ENCODE peak calls at places on chromosomes 4 and X, in seven cellular contexts. E is DND-41, O is GM20000, I is Calu3, M is psoas muscle, F is AG04450, S is testis. N is an unnamed sample.

GRCh38 chr4:172356002-172356401 is 542.8 kb downstream of the GALNTL6 start:
- DNase-seq in M (no peak), F (no peak), I (no peak), O (no peak), E (no peak), S (no peak), N (no peak)

GRCh38 chr4:156971623-156972369 is at the start of gene PDGFC:
- DNase-seq in E (no peak), I (peak), F (no peak), S (peak), O (peak), M (peak), N (no peak)

GRCh38 chrX:28651186-28651585 is 63.9 kb downstream of the IL1RAPL1 start:
- DNase-seq in M (no peak), F (no peak), I (no peak), O (no peak), E (no peak), S (no peak), N (no peak)

GRCh38 chrX:1584237-1585011 is 7.0 kb upstream of the AKAP17A start:
- DNase-seq in I (no peak), E (no peak), F (no peak), O (no peak), M (no peak), S (no peak), N (no peak)

GRCh38 chrX:29477878-29478277 is 737.5 kb upstream of the MAGEB2 start:
- DNase-seq in S (no peak), M (no peak), O (no peak), I (no peak), E (no peak), F (no peak), N (no peak)

GRCh38 chr4:7353046-7353790 is 81.5 kb downstream of the PSAPL1 start:
- DNase-seq in S (no peak), I (no peak), O (no peak), M (no peak), E (no peak), F (no peak), N (no peak)

GRCh38 chr4:167642250-167642649 is 408.0 kb upstream of the SPOCK3 start:
- DNase-seq in F (no peak), M (no peak), E (no peak), O (no peak), I (no peak), S (no peak), N (no peak)

GRCh38 chr4:150385606-150386005 is 196.3 kb upstream of the MAB21L2 start:
- DNase-seq in E (no peak), I (no peak), F (peak), S (no peak), O (no peak), M (no peak), N (peak)

GRCh38 chr4:7398788-7399432 is 35.8 kb downstream of the PSAPL1 start:
- DNase-seq in M (no peak), E (no peak), F (no peak), I (no peak), S (no peak), O (no peak), N (no peak)

GRCh38 chrX:78327370-78328048 is at the start of gene CYSLTR1:
- DNase-seq in S (no peak), E (peak), O (no peak), I (no peak), F (no peak), M (no peak), N (no peak)

GRCh38 chr4:7778524-7779193 is 161.0 kb downstream of the AFAP1 start:
- DNase-seq in I (no peak), S (no peak), M (no peak), E (no peak), F (no peak), O (no peak), N (no peak)

GRCh38 chr4:147139455-147140198 is 194.0 kb upstream of the TTC29 start:
- DNase-seq in O (no peak), F (no peak), E (no peak), S (no peak), M (no peak), I (no peak), N (no peak)

GRCh38 chr4:129278868-129279267 is 182.9 kb downstream of the C4orf33 start:
- DNase-seq in O (no peak), F (no peak), I (no peak), S (no peak), E (no peak), M (no peak), N (no peak)

GRCh38 chr4:36079666-36080065 is 164.6 kb downstream of the ARAP2 start:
- DNase-seq in O (no peak), M (no peak), I (no peak), S (no peak), E (no peak), F (no peak), N (no peak)

GRCh38 chr4:133084421-133084820 is 64.7 kb upstream of the PCDH10 start:
- DNase-seq in S (no peak), F (no peak), E (no peak), M (no peak), I (no peak), O (no peak), N (no peak)

DNA sequence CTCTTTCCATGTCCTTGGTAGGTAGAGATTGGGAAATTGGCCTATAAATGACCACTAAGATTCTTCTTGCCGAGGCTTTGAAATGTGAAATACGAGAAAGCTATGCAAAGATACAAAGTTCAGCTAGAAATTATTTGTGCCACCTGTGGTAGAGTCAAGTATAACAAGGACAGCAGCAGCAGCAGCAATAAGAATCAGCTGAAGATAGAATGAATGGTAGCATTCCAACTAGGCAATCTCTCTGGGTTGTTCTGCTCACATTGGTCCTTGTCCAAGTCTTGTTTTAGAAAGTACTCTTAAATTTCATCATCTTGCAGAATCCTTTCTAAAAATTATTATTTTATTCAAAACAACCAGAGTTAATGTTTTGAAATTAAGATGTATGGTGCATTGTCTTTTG is 67.8 kb upstream of the PCDH10 start:
- DNase-seq in I (no peak), O (no peak), F (no peak), E (no peak), M (no peak), S (no peak), N (no peak)
- TF ChIP-seq CTCF in I (no peak), O (no peak), F (no peak), E (no peak), M (no peak), S (no peak), N (no peak)

DNA sequence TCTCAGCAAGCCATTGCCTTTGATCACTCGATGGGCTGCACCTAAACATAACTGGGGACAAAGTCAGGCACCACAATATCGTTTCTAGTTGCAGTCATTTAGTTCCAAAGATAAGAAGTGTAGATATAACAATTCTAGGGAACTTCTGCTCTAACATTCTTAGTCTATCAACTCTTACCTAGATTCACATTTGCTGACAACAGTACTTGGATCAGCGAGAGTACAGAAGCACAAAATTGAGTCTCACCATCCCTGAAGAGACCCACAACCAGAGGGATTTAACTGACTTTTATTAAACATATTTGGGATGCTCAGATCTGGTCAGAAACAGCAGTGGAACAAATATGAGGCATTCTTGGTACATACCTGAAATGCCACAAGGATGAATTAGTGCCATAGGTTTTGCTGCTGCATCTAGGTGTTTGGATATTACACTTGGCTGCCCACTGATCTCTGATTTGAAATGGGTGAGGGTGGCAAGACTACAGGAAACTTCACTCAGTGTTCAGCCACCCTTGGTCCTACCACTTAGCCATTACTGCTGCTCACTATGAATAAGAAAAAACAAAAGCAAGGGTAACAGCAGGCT is 28.9 kb upstream of the HUWE1 start:
- DNase-seq in E (no peak), M (no peak), S (no peak), O (no peak), I (no peak), F (no peak), N (no peak)
- TF ChIP-seq CTCF in E (no peak), M (no peak), S (no peak), O (no peak), I (no peak), F (no peak), N (no peak)

DNA sequence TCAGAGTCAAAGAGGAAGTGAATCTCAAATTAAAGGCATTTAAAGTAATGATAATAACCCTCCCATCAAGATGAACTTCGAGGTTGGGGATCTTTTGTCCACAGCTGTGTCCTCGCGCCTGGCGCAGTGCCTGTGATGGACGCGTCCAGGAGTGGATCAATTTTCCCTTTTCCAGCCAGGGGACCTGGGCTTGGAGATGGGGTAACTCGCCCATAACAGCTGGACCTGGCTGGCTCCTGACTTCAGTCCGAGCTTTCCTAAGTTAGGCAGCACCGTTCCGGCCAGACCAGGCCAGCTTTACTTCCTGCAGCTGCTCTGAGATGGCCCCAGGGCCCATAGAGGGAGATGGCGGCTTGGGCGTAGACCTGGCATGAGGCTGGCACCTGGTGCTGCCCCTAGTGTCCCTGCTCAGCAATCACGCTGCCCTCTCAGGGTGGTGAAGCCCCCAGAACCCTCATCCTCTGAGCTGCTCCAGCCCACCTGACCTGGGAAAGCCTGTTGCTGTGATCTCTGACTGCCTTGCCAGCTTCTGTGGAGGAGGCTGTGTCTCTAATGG is 23.9 kb downstream of the ADRA2C start:
- DNase-seq in S (no peak), O (no peak), I (no peak), M (no peak), E (no peak), F (no peak), N (no peak)
- TF ChIP-seq CTCF in S (no peak), O (no peak), I (no peak), M (no peak), E (no peak), F (no peak), N (no peak)

GRCh38 chr4:87058272-87059073 is 123.7 kb downstream of the AFF1 start:
- DNase-seq in M (no peak), O (peak), E (no peak), F (no peak), S (no peak), I (peak), N (no peak)
- TF ChIP-seq CTCF in M (peak), O (no peak), E (no peak), F (no peak), S (no peak), I (no peak), N (no peak)

GRCh38 chrX:25019707-25020390 is 4.1 kb upstream of the ARX start:
- DNase-seq in M (no peak), S (no peak), E (no peak), I (no peak), F (no peak), O (no peak), N (no peak)

GRCh38 chrX:25018682-25019081 is 2.9 kb upstream of the ARX start:
- DNase-seq in F (no peak), S (no peak), O (no peak), I (no peak), M (no peak), E (no peak), N (no peak)

GRCh38 chrX:25022499-25023325 is 6.9 kb upstream of the ARX start:
- DNase-seq in M (no peak), F (no peak), S (no peak), I (no peak), E (no peak), O (no peak), N (no peak)

GRCh38 chrX:25021132-25021498 is 5.3 kb upstream of the ARX start:
- DNase-seq in S (no peak), I (no peak), E (no peak), M (no peak), F (no peak), O (no peak), N (no peak)

DNA sequence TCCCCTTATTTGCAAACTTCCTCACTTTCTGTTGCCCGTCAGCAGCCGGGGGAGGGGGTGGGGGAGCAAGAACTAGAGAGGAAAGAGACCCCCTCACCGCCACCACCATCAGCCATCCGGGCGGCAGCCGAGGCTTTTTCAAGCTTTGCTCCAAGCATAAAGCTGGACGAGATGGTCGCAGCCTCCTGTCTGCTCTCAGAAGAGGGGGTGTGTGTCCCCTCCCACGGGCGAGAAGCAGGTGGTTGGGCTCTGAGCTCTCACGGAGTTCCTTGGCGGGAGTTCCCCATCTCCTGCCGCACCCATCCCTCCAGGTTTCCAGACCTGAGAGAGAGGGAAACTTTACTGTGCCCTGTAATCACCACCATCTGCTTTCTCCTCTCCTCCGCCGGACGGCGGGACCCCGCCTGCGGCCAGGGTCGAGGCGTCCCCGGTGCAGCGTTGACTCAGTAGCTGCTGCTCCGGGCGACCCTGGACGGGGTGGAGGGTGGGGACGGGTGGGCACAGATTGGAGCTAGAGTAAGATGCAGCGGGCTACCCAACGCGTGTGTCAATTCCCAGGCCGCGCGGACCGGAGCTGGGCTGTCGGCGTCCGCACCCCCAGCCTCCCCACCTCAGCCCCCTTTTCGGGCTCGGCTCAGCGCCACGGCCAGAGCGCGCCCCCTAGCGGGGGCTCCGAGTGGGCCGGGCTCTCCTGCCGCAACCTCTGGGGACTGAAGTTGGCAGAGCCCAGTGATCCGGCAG is 4.8 kb upstream of the ARX start:
- DNase-seq in M (no peak), F (no peak), I (peak), S (no peak), O (peak), E (no peak), N (no peak)
- TF ChIP-seq CTCF in M (peak), F (peak), I (peak), S (peak), O (peak), E (no peak), N (peak)

GRCh38 chr4:27318740-27319139 is 458.1 kb downstream of the STIM2 start:
- DNase-seq in F (no peak), I (peak), S (peak), E (no peak), O (peak), M (peak), N (peak)
- TF ChIP-seq CTCF in F (peak), I (no peak), S (no peak), E (no peak), O (no peak), M (no peak), N (peak)

GRCh38 chr4:189204616-189205015 is 736.1 kb upstream of the FRG1 start:
- DNase-seq in S (no peak), E (no peak), O (no peak), I (no peak), F (no peak), M (no peak), N (no peak)

GRCh38 chr4:189202869-189203271 is 737.8 kb upstream of the FRG1 start:
- DNase-seq in E (peak), I (no peak), O (no peak), F (peak), S (no peak), M (no peak), N (peak)

GRCh38 chr4:189200346-189200745 is 740.3 kb upstream of the FRG1 start:
- DNase-seq in I (no peak), F (no peak), O (no peak), E (no peak), S (no peak), M (no peak), N (no peak)

GRCh38 chr4:189198624-189199023 is 742.0 kb upstream of the FRG1 start:
- DNase-seq in I (no peak), E (no peak), S (no peak), F (no peak), O (no peak), M (no peak), N (no peak)

GRCh38 chr4:189202182-189202868 is 738.3 kb upstream of the FRG1 start:
- DNase-seq in F (peak), S (peak), E (peak), I (peak), O (peak), M (peak), N (peak)
- TF ChIP-seq CTCF in F (peak), S (peak), E (peak), I (peak), O (peak), M (peak), N (peak)

N was measured in HFF-Myc.